ENCODE peak calls at places on chromosomes 6 and 20, in four cellular contexts. One of them, this sample, is unnamed.

GRCh38 chr20:49965781-49966304 is 16.9 kb upstream of the SNAI1 start:
- DNase-seq in upper lobe of right lung: no peak
- DNase-seq in effector memory CD4-positive, alpha-beta T cell: no peak
- DNase-seq in ovary: no peak
- DNase-seq in this sample: no peak

GRCh38 chr20:43955244-43956191 is 40.9 kb downstream of the TOX2 start:
- DNase-seq in effector memory CD4-positive, alpha-beta T cell: peak; percentile 28
- DNase-seq in upper lobe of right lung: no peak
- DNase-seq in ovary: no peak
- DNase-seq in this sample: peak; percentile 38

GRCh38 chr6:13357551-13358075 is 29.3 kb upstream of the TBC1D7 start:
- DNase-seq in ovary: no peak
- DNase-seq in upper lobe of right lung: no peak
- DNase-seq in effector memory CD4-positive, alpha-beta T cell: no peak
- DNase-seq in this sample: no peak

GRCh38 chr6:169950558-169950957 is 199.1 kb downstream of the ERMARD start:
- DNase-seq in upper lobe of right lung: no peak
- DNase-seq in effector memory CD4-positive, alpha-beta T cell: no peak
- DNase-seq in ovary: no peak
- DNase-seq in this sample: no peak

GRCh38 chr6:129766959-129767728 is 57.2 kb upstream of the ARHGAP18 start:
- DNase-seq in ovary: no peak
- DNase-seq in effector memory CD4-positive, alpha-beta T cell: peak; percentile 23
- DNase-seq in upper lobe of right lung: peak; percentile 69
- DNase-seq in this sample: peak; percentile 36

GRCh38 chr20:51525241-51526104 is 17.0 kb downstream of the NFATC2 start:
- DNase-seq in ovary: no peak
- DNase-seq in upper lobe of right lung: no peak
- DNase-seq in effector memory CD4-positive, alpha-beta T cell: peak; percentile 52
- DNase-seq in this sample: peak; percentile 30

GRCh38 chr20:47607208-47607613 is 105.5 kb downstream of the NCOA3 start:
- DNase-seq in upper lobe of right lung: no peak
- DNase-seq in effector memory CD4-positive, alpha-beta T cell: no peak
- DNase-seq in ovary: no peak
- DNase-seq in this sample: no peak

GRCh38 chr6:120945905-120946594 is 388.2 kb downstream of the TBC1D32 start:
- DNase-seq in upper lobe of right lung: no peak
- DNase-seq in effector memory CD4-positive, alpha-beta T cell: no peak
- DNase-seq in ovary: no peak
- DNase-seq in this sample: no peak

GRCh38 chr20:8782804-8783203 is 286.1 kb upstream of the PLCB4 start:
- DNase-seq in ovary: no peak
- DNase-seq in upper lobe of right lung: no peak
- DNase-seq in effector memory CD4-positive, alpha-beta T cell: no peak
- DNase-seq in this sample: no peak

GRCh38 chr20:29298759-29299613 is 1958.5 kb upstream of the DEFB115 start:
- DNase-seq in ovary: no peak
- DNase-seq in effector memory CD4-positive, alpha-beta T cell: no peak
- DNase-seq in upper lobe of right lung: no peak
- DNase-seq in this sample: no peak

GRCh38 chr20:12409501-12409900 is 491.8 kb downstream of the BTBD3 start:
- DNase-seq in ovary: no peak
- DNase-seq in effector memory CD4-positive, alpha-beta T cell: no peak
- DNase-seq in upper lobe of right lung: no peak
- DNase-seq in this sample: no peak
- H3K9me3 ChIP-seq in ovary: no peaks in the 10 kb centered on the region
- H3K9me3 ChIP-seq in effector memory CD4-positive, alpha-beta T cell: no peaks in the 10 kb centered on the region
- H3K9me3 ChIP-seq in upper lobe of right lung: peaks cover 17% of the 10 kb centered on the region
- H3K9me3 ChIP-seq in this sample: no peaks in the 10 kb centered on the region

DNA sequence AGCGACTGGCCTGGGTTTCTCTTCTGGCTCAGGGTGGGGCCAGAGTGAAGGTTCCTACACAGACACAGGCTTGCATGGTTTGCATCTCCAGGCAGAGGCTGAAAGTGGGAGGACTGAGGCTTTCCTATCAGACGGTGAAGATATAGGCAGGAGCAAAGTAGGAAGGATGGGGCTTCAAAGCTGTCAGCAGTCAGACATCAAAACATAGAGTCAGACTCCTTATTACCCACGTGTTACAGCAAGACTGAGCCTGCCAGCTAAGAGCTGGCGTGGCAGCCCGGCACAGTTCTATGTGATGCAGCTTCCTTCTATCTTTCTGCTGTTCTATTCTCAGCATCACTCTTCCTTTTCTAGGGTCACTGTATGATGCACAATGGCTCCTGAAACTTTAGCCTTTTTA is 445.1 kb downstream of the DOK5 start:
- DNase-seq in upper lobe of right lung: no peak
- DNase-seq in ovary: no peak
- DNase-seq in effector memory CD4-positive, alpha-beta T cell: no peak
- DNase-seq in this sample: no peak
- H3K9me3 ChIP-seq in upper lobe of right lung: no peaks in the 10 kb centered on the region
- H3K9me3 ChIP-seq in ovary: no peaks in the 10 kb centered on the region
- H3K9me3 ChIP-seq in effector memory CD4-positive, alpha-beta T cell: no peaks in the 10 kb centered on the region
- H3K9me3 ChIP-seq in this sample: no peaks in the 10 kb centered on the region

DNA sequence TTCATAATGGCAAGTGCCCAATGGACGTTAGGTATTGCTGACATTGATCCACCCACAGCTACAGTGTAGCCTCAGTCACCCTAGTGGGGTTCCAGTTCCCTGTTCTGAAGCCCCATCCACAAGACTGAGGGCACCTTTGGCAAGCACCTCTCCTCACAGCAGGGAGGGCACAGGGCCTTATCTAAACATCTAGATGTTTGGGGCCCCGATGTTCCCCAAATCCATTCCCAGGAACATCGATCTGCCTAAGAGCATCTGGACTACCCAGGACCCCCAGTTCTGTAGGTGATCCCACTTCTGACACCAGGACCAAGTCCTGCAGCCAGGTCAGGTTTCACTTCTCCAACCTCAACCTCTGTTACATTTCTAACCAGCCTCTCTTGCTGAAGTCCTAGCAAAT is 10.6 kb downstream of the APCDD1L start:
- DNase-seq in ovary: no peak
- DNase-seq in effector memory CD4-positive, alpha-beta T cell: no peak
- DNase-seq in upper lobe of right lung: no peak
- DNase-seq in this sample: no peak
- H3K9me3 ChIP-seq in ovary: no peaks in the 10 kb centered on the region
- H3K9me3 ChIP-seq in effector memory CD4-positive, alpha-beta T cell: peaks cover 5% of the 10 kb centered on the region
- H3K9me3 ChIP-seq in upper lobe of right lung: peaks cover 10% of the 10 kb centered on the region
- H3K9me3 ChIP-seq in this sample: peaks cover 3% of the 10 kb centered on the region

DNA sequence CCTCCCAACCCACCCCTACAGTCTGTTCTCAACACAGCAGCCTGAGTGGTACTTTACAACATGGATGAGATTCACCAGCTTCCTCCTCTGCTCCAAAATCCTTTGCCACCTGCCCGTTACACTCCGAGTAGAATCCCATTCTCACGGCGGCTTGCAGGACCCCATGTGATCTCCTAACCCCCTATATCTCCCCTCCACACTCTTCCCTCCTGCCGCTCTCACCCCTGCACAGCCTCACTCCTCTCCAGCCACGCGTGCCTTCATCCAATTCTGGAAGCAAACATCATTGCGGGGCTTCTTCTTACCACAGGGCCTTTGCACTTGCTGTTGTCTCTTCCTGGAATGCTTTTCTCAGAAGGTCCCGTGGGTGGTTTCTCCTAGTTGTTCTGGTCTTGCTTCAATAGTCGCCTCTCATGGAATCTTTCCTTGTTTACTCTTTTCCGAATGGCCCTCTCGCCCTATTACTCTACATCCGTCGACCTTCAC is 472.3 kb downstream of the CDH26 start:
- DNase-seq in upper lobe of right lung: no peak
- DNase-seq in ovary: no peak
- DNase-seq in effector memory CD4-positive, alpha-beta T cell: no peak
- DNase-seq in this sample: no peak
- H3K9me3 ChIP-seq in upper lobe of right lung: no peaks in the 10 kb centered on the region
- H3K9me3 ChIP-seq in ovary: no peaks in the 10 kb centered on the region
- H3K9me3 ChIP-seq in effector memory CD4-positive, alpha-beta T cell: no peaks in the 10 kb centered on the region
- H3K9me3 ChIP-seq in this sample: no peaks in the 10 kb centered on the region

DNA sequence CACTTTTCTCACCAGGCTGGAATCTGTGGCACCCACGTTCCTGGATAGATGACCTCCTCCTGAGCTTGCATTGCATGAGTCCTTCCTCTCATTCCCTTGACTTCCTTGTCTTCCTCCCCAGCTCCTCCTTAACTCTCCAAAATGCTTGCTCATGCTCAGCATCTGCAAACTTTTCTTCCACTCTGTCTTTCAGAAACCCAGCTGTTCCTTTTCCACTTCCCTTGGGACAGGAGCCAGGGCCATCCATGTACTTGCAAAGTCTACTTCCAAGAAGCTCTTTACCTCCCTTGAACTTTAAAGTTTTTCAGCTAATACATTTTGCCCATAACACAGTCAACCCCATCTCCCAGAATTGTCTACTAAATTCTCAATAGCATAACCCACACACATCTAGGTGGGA is 861.7 kb downstream of the QKI start:
- DNase-seq in effector memory CD4-positive, alpha-beta T cell: no peak
- DNase-seq in upper lobe of right lung: no peak
- DNase-seq in ovary: no peak
- DNase-seq in this sample: no peak
- H3K9me3 ChIP-seq in effector memory CD4-positive, alpha-beta T cell: no peaks in the 10 kb centered on the region
- H3K9me3 ChIP-seq in upper lobe of right lung: no peaks in the 10 kb centered on the region
- H3K9me3 ChIP-seq in ovary: no peaks in the 10 kb centered on the region
- H3K9me3 ChIP-seq in this sample: no peaks in the 10 kb centered on the region

DNA sequence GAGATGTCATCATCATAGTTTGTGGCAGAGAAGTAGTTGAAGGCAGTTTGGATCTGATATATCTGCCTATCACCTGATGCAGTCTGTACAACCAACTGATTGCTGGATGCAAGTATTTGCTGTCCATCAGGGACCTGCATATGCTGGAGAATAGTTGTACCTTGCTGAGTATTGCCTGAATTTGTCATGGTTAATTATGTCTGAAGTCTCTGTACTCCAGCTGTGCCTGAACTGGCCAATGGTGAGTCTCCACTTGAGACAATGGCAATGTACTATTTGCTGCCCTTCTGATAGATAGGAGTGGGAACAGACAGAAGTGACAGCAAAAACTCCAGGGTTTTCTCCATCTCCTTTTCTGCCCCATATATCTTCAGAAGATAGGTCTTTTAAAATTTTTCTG is 531.5 kb downstream of the EPHA7 start:
- DNase-seq in upper lobe of right lung: no peak
- DNase-seq in effector memory CD4-positive, alpha-beta T cell: no peak
- DNase-seq in ovary: no peak
- DNase-seq in this sample: no peak
- H3K9me3 ChIP-seq in upper lobe of right lung: no peaks in the 10 kb centered on the region
- H3K9me3 ChIP-seq in effector memory CD4-positive, alpha-beta T cell: peaks cover 5% of the 10 kb centered on the region
- H3K9me3 ChIP-seq in ovary: no peaks in the 10 kb centered on the region
- H3K9me3 ChIP-seq in this sample: no peaks in the 10 kb centered on the region

DNA sequence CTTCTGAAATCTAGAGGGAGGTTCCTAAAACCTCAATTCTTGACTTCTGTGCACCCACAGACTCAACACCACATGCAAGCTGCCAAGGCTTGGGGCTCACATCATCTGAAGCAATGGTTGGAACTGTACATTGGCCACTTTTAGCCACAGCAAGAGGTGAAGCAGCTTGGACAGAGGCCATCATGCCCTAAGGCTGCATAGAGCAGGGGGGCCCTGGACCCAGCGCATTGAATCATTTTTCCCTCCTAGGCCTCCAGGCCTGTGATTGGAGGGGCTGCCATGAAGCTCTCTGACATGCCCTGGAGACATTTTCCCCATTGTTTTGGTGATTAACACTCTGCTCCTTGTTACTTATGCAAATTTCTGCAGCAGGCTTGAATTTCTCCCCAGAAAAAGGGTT is 145.9 kb downstream of the C6orf118 start:
- DNase-seq in ovary: no peak
- DNase-seq in effector memory CD4-positive, alpha-beta T cell: no peak
- DNase-seq in upper lobe of right lung: no peak
- DNase-seq in this sample: no peak
- H3K9me3 ChIP-seq in ovary: no peaks in the 10 kb centered on the region
- H3K9me3 ChIP-seq in effector memory CD4-positive, alpha-beta T cell: no peaks in the 10 kb centered on the region
- H3K9me3 ChIP-seq in upper lobe of right lung: no peaks in the 10 kb centered on the region
- H3K9me3 ChIP-seq in this sample: peaks cover 3% of the 10 kb centered on the region

GRCh38 chr6:34563513-34563870 is 7.4 kb upstream of the SPDEF start:
- DNase-seq in upper lobe of right lung: no peak
- DNase-seq in effector memory CD4-positive, alpha-beta T cell: no peak
- DNase-seq in ovary: no peak
- DNase-seq in this sample: no peak
- H3K9me3 ChIP-seq in upper lobe of right lung: no peaks in the 10 kb centered on the region
- H3K9me3 ChIP-seq in effector memory CD4-positive, alpha-beta T cell: no peaks in the 10 kb centered on the region
- H3K9me3 ChIP-seq in ovary: no peaks in the 10 kb centered on the region
- H3K9me3 ChIP-seq in this sample: no peaks in the 10 kb centered on the region

DNA sequence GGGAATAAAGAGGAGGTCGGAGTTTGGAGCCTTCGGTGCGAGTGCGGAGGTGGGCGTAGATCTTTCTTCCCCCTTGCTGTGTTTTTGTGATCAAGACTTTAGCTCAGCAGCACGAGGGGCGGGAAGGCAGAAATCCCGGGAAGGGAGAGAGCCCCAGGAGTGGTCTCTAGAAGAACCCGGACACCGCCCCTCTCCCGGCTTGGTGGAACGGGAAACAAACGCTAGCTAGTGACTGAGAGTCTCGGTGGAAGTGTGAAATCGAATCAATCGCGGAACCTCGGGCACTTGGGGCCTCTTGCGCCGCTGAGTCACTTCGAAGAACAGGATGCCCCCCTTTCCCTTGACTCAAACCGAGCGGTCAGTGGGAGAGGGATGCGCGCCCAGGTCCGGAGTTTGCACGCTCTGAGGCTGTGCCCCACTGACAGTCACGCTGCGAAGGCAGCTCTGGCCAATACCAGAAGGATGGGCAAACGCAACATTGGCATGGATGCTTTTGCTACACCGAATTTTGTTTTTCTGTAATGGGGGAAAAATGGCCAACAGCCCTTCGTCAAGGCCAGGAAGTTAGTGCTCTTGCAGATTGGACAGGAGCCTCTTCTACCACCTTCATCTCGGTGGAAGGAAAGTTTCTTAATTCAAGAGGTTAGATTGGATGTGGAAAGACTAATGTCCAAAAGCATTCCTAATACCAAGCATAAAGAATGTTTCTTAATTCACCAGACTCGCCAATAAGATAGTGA is 1.6 kb upstream of the OLIG3 start:
- DNase-seq in effector memory CD4-positive, alpha-beta T cell: no peak
- DNase-seq in ovary: no peak
- DNase-seq in upper lobe of right lung: no peak
- DNase-seq in this sample: no peak
- H3K9me3 ChIP-seq in effector memory CD4-positive, alpha-beta T cell: no peaks in the 10 kb centered on the region
- H3K9me3 ChIP-seq in ovary: no peaks in the 10 kb centered on the region
- H3K9me3 ChIP-seq in upper lobe of right lung: no peaks in the 10 kb centered on the region
- H3K9me3 ChIP-seq in this sample: no peaks in the 10 kb centered on the region

This sample was measured in T-helper 17 cell.